ENCODE peak calls at places on chromosomes 5 and 9, in seven cellular contexts. One of them, this sample, is unnamed.

GRCh38 chr5:378976-379742 is 57.6 kb downstream of the AHRR start:
- DNase-seq in NCI-H187: no peak
- DNase-seq in ELF-1: peak
- DNase-seq in AG04450: no peak
- DNase-seq in skeletal muscle cell: no peak
- DNase-seq in hypothalamus: no peak
- DNase-seq in astrocyte: peak
- DNase-seq in this sample: no peak

GRCh38 chr5:25009063-25009462 is 364.3 kb upstream of the CDH10 start:
- DNase-seq in AG04450: no peak
- DNase-seq in NCI-H187: no peak
- DNase-seq in ELF-1: no peak
- DNase-seq in hypothalamus: no peak
- DNase-seq in skeletal muscle cell: no peak
- DNase-seq in astrocyte: peak
- DNase-seq in this sample: no peak

GRCh38 chr5:42924686-42925085 is 113.0 kb upstream of the SELENOP start:
- DNase-seq in hypothalamus: no peak
- DNase-seq in skeletal muscle cell: no peak
- DNase-seq in astrocyte: no peak
- DNase-seq in NCI-H187: no peak
- DNase-seq in AG04450: no peak
- DNase-seq in ELF-1: no peak
- DNase-seq in this sample: no peak

GRCh38 chr9:114621975-114622609 is 11.0 kb downstream of the TMEM268 start:
- DNase-seq in skeletal muscle cell: peak
- DNase-seq in AG04450: peak
- DNase-seq in ELF-1: no peak
- DNase-seq in astrocyte: peak
- DNase-seq in NCI-H187: no peak
- DNase-seq in hypothalamus: no peak
- DNase-seq in this sample: no peak

GRCh38 chr5:120457839-120458507 is 6.1 kb upstream of the PRR16 start:
- DNase-seq in hypothalamus: no peak
- DNase-seq in NCI-H187: peak
- DNase-seq in skeletal muscle cell: no peak
- DNase-seq in AG04450: no peak
- DNase-seq in astrocyte: peak
- DNase-seq in ELF-1: peak
- DNase-seq in this sample: no peak

GRCh38 chr5:159619826-159620225 is 289.5 kb upstream of the IL12B start:
- DNase-seq in AG04450: no peak
- DNase-seq in skeletal muscle cell: no peak
- DNase-seq in astrocyte: no peak
- DNase-seq in NCI-H187: no peak
- DNase-seq in ELF-1: peak
- DNase-seq in hypothalamus: no peak
- DNase-seq in this sample: no peak

GRCh38 chr9:103985082-103985481 is 109.0 kb upstream of the SMC2 start:
- DNase-seq in astrocyte: no peak
- DNase-seq in AG04450: no peak
- DNase-seq in skeletal muscle cell: no peak
- DNase-seq in NCI-H187: no peak
- DNase-seq in ELF-1: no peak
- DNase-seq in hypothalamus: no peak
- DNase-seq in this sample: no peak

GRCh38 chr5:136145030-136145429 is 12.4 kb downstream of the SMAD5 start:
- DNase-seq in hypothalamus: no peak
- DNase-seq in AG04450: no peak
- DNase-seq in ELF-1: no peak
- DNase-seq in NCI-H187: no peak
- DNase-seq in skeletal muscle cell: no peak
- DNase-seq in astrocyte: no peak
- DNase-seq in this sample: no peak

GRCh38 chr9:137387891-137388560 is 34.9 kb downstream of the EXD3 start:
- DNase-seq in AG04450: no peak
- DNase-seq in NCI-H187: no peak
- DNase-seq in skeletal muscle cell: no peak
- DNase-seq in astrocyte: no peak
- DNase-seq in hypothalamus: no peak
- DNase-seq in ELF-1: no peak
- DNase-seq in this sample: no peak

GRCh38 chr5:1466631-1467265 is 21.5 kb upstream of the SLC6A3 start:
- DNase-seq in hypothalamus: no peak
- DNase-seq in skeletal muscle cell: no peak
- DNase-seq in AG04450: no peak
- DNase-seq in ELF-1: no peak
- DNase-seq in NCI-H187: no peak
- DNase-seq in astrocyte: no peak
- DNase-seq in this sample: no peak

GRCh38 chr9:110255417-110256141 is 728 bp downstream of the TXN start:
- DNase-seq in hypothalamus: peak
- DNase-seq in astrocyte: peak
- DNase-seq in NCI-H187: no peak
- DNase-seq in AG04450: no peak
- DNase-seq in skeletal muscle cell: no peak
- DNase-seq in ELF-1: peak
- DNase-seq in this sample: no peak

GRCh38 chr9:113599647-113600476 is 136.3 kb downstream of the RGS3 start:
- DNase-seq in ELF-1: peak
- DNase-seq in AG04450: no peak
- DNase-seq in NCI-H187: no peak
- DNase-seq in hypothalamus: no peak
- DNase-seq in skeletal muscle cell: no peak
- DNase-seq in astrocyte: peak
- DNase-seq in this sample: no peak

GRCh38 chr9:4259489-4259888 is 40.4 kb downstream of the GLIS3 start:
- DNase-seq in AG04450: no peak
- DNase-seq in skeletal muscle cell: no peak
- DNase-seq in astrocyte: no peak
- DNase-seq in NCI-H187: no peak
- DNase-seq in ELF-1: no peak
- DNase-seq in hypothalamus: no peak
- DNase-seq in this sample: no peak

GRCh38 chr9:92807031-92807756 is 42.6 kb upstream of the BICD2 start:
- DNase-seq in ELF-1: peak
- DNase-seq in skeletal muscle cell: no peak
- DNase-seq in NCI-H187: peak
- DNase-seq in AG04450: no peak
- DNase-seq in astrocyte: no peak
- DNase-seq in hypothalamus: no peak
- DNase-seq in this sample: no peak

GRCh38 chr5:11650936-11651335 is 253.3 kb downstream of the CTNND2 start:
- DNase-seq in astrocyte: no peak
- DNase-seq in NCI-H187: no peak
- DNase-seq in AG04450: no peak
- DNase-seq in hypothalamus: no peak
- DNase-seq in ELF-1: peak
- DNase-seq in skeletal muscle cell: no peak
- DNase-seq in this sample: no peak

GRCh38 chr5:67416133-67416937 is 219.7 kb upstream of the CD180 start:
- DNase-seq in ELF-1: peak
- DNase-seq in astrocyte: no peak
- DNase-seq in skeletal muscle cell: no peak
- DNase-seq in AG04450: no peak
- DNase-seq in hypothalamus: no peak
- DNase-seq in NCI-H187: no peak
- DNase-seq in this sample: no peak

GRCh38 chr5:34563951-34564705 is 92.0 kb upstream of the RAI14 start:
- DNase-seq in AG04450: no peak
- DNase-seq in hypothalamus: no peak
- DNase-seq in skeletal muscle cell: peak
- DNase-seq in ELF-1: peak
- DNase-seq in NCI-H187: no peak
- DNase-seq in astrocyte: peak
- DNase-seq in this sample: no peak

GRCh38 chr5:176817369-176817841 is 7.0 kb downstream of the UNC5A start:
- DNase-seq in AG04450: no peak
- DNase-seq in NCI-H187: no peak
- DNase-seq in ELF-1: no peak
- DNase-seq in astrocyte: no peak
- DNase-seq in skeletal muscle cell: no peak
- DNase-seq in hypothalamus: no peak
- DNase-seq in this sample: peak

GRCh38 chr5:171893290-171893890 is 107.8 kb downstream of the SMIM23 start:
- DNase-seq in astrocyte: peak
- DNase-seq in NCI-H187: no peak
- DNase-seq in ELF-1: no peak
- DNase-seq in skeletal muscle cell: peak
- DNase-seq in hypothalamus: no peak
- DNase-seq in AG04450: peak
- DNase-seq in this sample: no peak

GRCh38 chr5:130471-131175 is 38.7 kb downstream of the PLEKHG4B start:
- DNase-seq in skeletal muscle cell: peak
- DNase-seq in NCI-H187: no peak
- DNase-seq in AG04450: peak
- DNase-seq in hypothalamus: no peak
- DNase-seq in astrocyte: peak
- DNase-seq in ELF-1: no peak
- DNase-seq in this sample: no peak

GRCh38 chr5:180006116-180006515 is 65.4 kb downstream of the RNF130 start:
- DNase-seq in ELF-1: no peak
- DNase-seq in skeletal muscle cell: no peak
- DNase-seq in NCI-H187: no peak
- DNase-seq in hypothalamus: no peak
- DNase-seq in astrocyte: no peak
- DNase-seq in AG04450: no peak
- DNase-seq in this sample: no peak

GRCh38 chr5:52840286-52841050 is 52.8 kb downstream of the ITGA1 start:
- DNase-seq in skeletal muscle cell: no peak
- DNase-seq in hypothalamus: no peak
- DNase-seq in NCI-H187: no peak
- DNase-seq in astrocyte: peak
- DNase-seq in ELF-1: no peak
- DNase-seq in AG04450: no peak
- DNase-seq in this sample: peak

GRCh38 chr9:133476531-133476930 is 2.4 kb downstream of the SLC2A6 start:
- DNase-seq in NCI-H187: no peak
- DNase-seq in hypothalamus: no peak
- DNase-seq in skeletal muscle cell: no peak
- DNase-seq in astrocyte: no peak
- DNase-seq in ELF-1: no peak
- DNase-seq in AG04450: no peak
- DNase-seq in this sample: no peak

GRCh38 chr5:57600321-57600720 is 117.7 kb upstream of the ACTBL2 start:
- DNase-seq in hypothalamus: no peak
- DNase-seq in astrocyte: peak
- DNase-seq in AG04450: no peak
- DNase-seq in ELF-1: no peak
- DNase-seq in NCI-H187: no peak
- DNase-seq in skeletal muscle cell: peak
- DNase-seq in this sample: no peak

GRCh38 chr9:129148463-129149204 is 29.4 kb downstream of the IER5L start:
- DNase-seq in NCI-H187: no peak
- DNase-seq in AG04450: no peak
- DNase-seq in hypothalamus: no peak
- DNase-seq in astrocyte: no peak
- DNase-seq in skeletal muscle cell: no peak
- DNase-seq in ELF-1: no peak
- DNase-seq in this sample: no peak

GRCh38 chr9:137784046-137784445 is 93.5 kb upstream of the CACNA1B start:
- DNase-seq in AG04450: no peak
- DNase-seq in astrocyte: no peak
- DNase-seq in ELF-1: peak
- DNase-seq in hypothalamus: no peak
- DNase-seq in skeletal muscle cell: no peak
- DNase-seq in NCI-H187: no peak
- DNase-seq in this sample: no peak

GRCh38 chr5:1709186-1709803 is 90.3 kb downstream of the MRPL36 start:
- DNase-seq in astrocyte: no peak
- DNase-seq in NCI-H187: no peak
- DNase-seq in hypothalamus: no peak
- DNase-seq in skeletal muscle cell: no peak
- DNase-seq in AG04450: no peak
- DNase-seq in ELF-1: peak
- DNase-seq in this sample: no peak